ENCODE peak calls at places on chromosomes 4 and X, in six cellular contexts. J is mammary epithelial cell; F is ascending aorta; A is mesenchymal stem cell; Y is breast epithelium; N is effector memory CD4-positive, alpha-beta T cell. O is an unnamed sample.
A peak's percentile ranks its signal among the peaks of the same experiment; 100 is the strongest.

GRCh38 chr4:4637710-4638109 is 95.9 kb upstream of the STX18 start:
- DNase-seq in J (no peak), F (no peak), A (no peak), Y (no peak), N (no peak), O (no peak)

GRCh38 chr4:2832981-2833670 is 10.5 kb upstream of the ADD1 start:
- DNase-seq in J (no peak), F (no peak), A (no peak), Y (no peak), N (no peak), O (no peak)

GRCh38 chr4:124321370-124321769 is 391.2 kb downstream of the ANKRD50 start:
- DNase-seq in J (no peak), F (no peak), A (peak; percentile 26), Y (no peak), N (no peak), O (peak; percentile 54)

GRCh38 chrX:24245201-24245600 is 68.7 kb downstream of the SUPT20HL2 start:
- DNase-seq in J (peak; percentile 46), F (no peak), A (peak; percentile 69), Y (no peak), N (no peak), O (peak; percentile 78)

GRCh38 chrX:134688181-134688580 is 29.9 kb upstream of the PLAC1 start:
- DNase-seq in J (peak; percentile 57), F (no peak), A (no peak), Y (no peak), N (no peak), O (no peak)

GRCh38 chr4:128811571-128812359 is 2.3 kb downstream of the JADE1 start:
- DNase-seq in J (peak; percentile 88), F (peak; percentile 51), A (peak; percentile 93), Y (peak; percentile 76), N (peak; percentile 71), O (peak; percentile 93)

GRCh38 chr4:121726642-121727268 is 30.0 kb upstream of the ANXA5 start:
- DNase-seq in J (peak; percentile 62), F (no peak), A (peak; percentile 79), Y (no peak), N (no peak), O (peak; percentile 57)

GRCh38 chr4:108560624-108561023 is 59.8 kb upstream of the RPL34 start:
- DNase-seq in J (no peak), F (no peak), A (peak; percentile 22), Y (no peak), N (no peak), O (no peak)

GRCh38 chr4:2712261-2712842 is 43.8 kb downstream of the TNIP2 start:
- DNase-seq in J (no peak), F (no peak), A (peak; percentile 20), Y (peak; percentile 10), N (no peak), O (peak; percentile 20)

GRCh38 chr4:185020293-185020808 is 2.1 kb downstream of the HELT start:
- DNase-seq in J (peak; percentile 30), F (no peak), A (no peak), Y (no peak), N (no peak), O (peak; percentile 35)

GRCh38 chr4:82230310-82230709 is 143.5 kb downstream of the HNRNPD start:
- DNase-seq in J (peak; percentile 96), F (no peak), A (no peak), Y (no peak), N (no peak), O (no peak)

GRCh38 chr4:110950721-110951120 is 327.8 kb upstream of the PITX2 start:
- DNase-seq in J (no peak), F (no peak), A (no peak), Y (no peak), N (no peak), O (no peak)

GRCh38 chrX:153372949-153373348 is 28.2 kb downstream of the PNMA6E start:
- DNase-seq in J (no peak), F (no peak), A (no peak), Y (no peak), N (no peak), O (no peak)

GRCh38 chr4:103118171-103118570 is 18.5 kb upstream of the BDH2 start:
- DNase-seq in J (no peak), F (no peak), A (no peak), Y (no peak), N (no peak), O (no peak)

GRCh38 chrX:2243913-2244460 is 256.8 kb downstream of the DHRSX start:
- DNase-seq in J (no peak), F (no peak), A (peak; percentile 13), Y (no peak), N (no peak), O (no peak)

GRCh38 chr4:183989471-183989870 is 84.4 kb downstream of the STOX2 start:
- DNase-seq in J (no peak), F (no peak), A (peak; percentile 84), Y (no peak), N (no peak), O (no peak)

GRCh38 chr4:117481742-117482141 is 396.4 kb upstream of the TRAM1L1 start:
- DNase-seq in J (peak; percentile 74), F (no peak), A (peak; percentile 33), Y (no peak), N (no peak), O (no peak)

GRCh38 chrX:31353095-31353494 is 281.3 kb upstream of the FTHL17 start:
- DNase-seq in J (peak; percentile 83), F (no peak), A (peak; percentile 64), Y (no peak), N (no peak), O (peak; percentile 64)

GRCh38 chr4:95998311-95998710 is 158.4 kb downstream of the PDHA2 start:
- DNase-seq in J (peak; percentile 47), F (no peak), A (peak; percentile 33), Y (no peak), N (no peak), O (peak; percentile 41)

GRCh38 chr4:5142726-5143125 is 91.4 kb downstream of the STK32B start:
- DNase-seq in J (peak; percentile 12), F (no peak), A (peak; percentile 47), Y (no peak), N (no peak), O (peak; percentile 48)

GRCh38 chrX:102765794-102766193 is 45.3 kb downstream of the GPRASP3 start:
- DNase-seq in J (peak; percentile 35), F (no peak), A (peak; percentile 10), Y (no peak), N (no peak), O (peak; percentile 77)

GRCh38 chrX:33339219-33339618 is 127.9 kb upstream of the DMD start:
- DNase-seq in J (peak; percentile 43), F (no peak), A (no peak), Y (no peak), N (no peak), O (peak; percentile 10)

GRCh38 chrX:17405225-17405969 is 30.4 kb downstream of the NHS start:
- DNase-seq in J (peak; percentile 96), F (no peak), A (no peak), Y (no peak), N (no peak), O (no peak)

GRCh38 chrX:101219840-101220191 is 230 bp downstream of the DRP2 start:
- DNase-seq in J (no peak), F (no peak), A (peak; percentile 71), Y (no peak), N (no peak), O (peak; percentile 66)

GRCh38 chr4:180757927-180758326 is 1485.3 kb upstream of the TENM3 start:
- DNase-seq in J (no peak), F (no peak), A (no peak), Y (no peak), N (no peak), O (no peak)

GRCh38 chr4:80709082-80709869 is 321.2 kb upstream of the BMP3 start:
- DNase-seq in J (no peak), F (no peak), A (no peak), Y (no peak), N (no peak), O (no peak)

GRCh38 chr4:1488357-1488756 is 82.1 kb upstream of the NKX1-1 start:
- DNase-seq in J (no peak), F (no peak), A (no peak), Y (no peak), N (no peak), O (no peak)

DNA sequence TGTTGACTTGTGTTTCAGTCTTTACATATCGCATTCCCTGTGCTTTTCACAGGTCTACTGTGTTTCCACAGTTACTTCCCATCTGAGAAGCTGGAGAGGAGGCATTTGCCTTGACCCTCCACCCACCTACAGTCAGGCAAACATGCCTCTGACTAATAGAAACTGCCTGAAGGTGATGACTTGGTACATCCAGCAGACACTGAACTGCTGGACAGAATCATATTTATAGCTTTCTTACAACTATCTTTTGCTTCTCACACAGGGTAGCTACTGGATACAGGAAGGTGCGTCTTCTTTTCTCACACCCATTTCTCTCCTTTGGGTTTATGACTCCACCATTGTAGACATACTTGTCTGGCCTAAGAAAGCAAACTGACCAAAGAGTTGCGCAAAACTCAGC is 58.0 kb downstream of the VGLL1 start:
- DNase-seq in J (peak; percentile 76), F (no peak), A (no peak), Y (no peak), N (no peak), O (no peak)
- H3K4me1 ChIP-seq in J (peaks cover 5% of the 10 kb centered on the region), F (no peaks in the 10 kb centered on the region), A (no peaks in the 10 kb centered on the region), Y (no peaks in the 10 kb centered on the region), N (peaks cover 21% of the 10 kb centered on the region), O (peaks cover 3% of the 10 kb centered on the region)

GRCh38 chr4:39631700-39632079 is 7.0 kb downstream of the SMIM14 start:
- DNase-seq in J (no peak), F (no peak), A (no peak), Y (no peak), N (no peak), O (no peak)

GRCh38 chr4:39626261-39626660 is 12.4 kb downstream of the SMIM14 start:
- DNase-seq in J (no peak), F (no peak), A (no peak), Y (no peak), N (no peak), O (no peak)

GRCh38 chr4:39627413-39627812 is 11.3 kb downstream of the SMIM14 start:
- DNase-seq in J (no peak), F (no peak), A (no peak), Y (no peak), N (no peak), O (no peak)

GRCh38 chr4:39621582-39621981 is 17.1 kb downstream of the SMIM14 start:
- DNase-seq in J (peak; percentile 11), F (no peak), A (peak; percentile 95), Y (no peak), N (no peak), O (peak; percentile 40)

GRCh38 chr4:39626913-39627312 is 11.8 kb downstream of the SMIM14 start:
- DNase-seq in J (no peak), F (no peak), A (no peak), Y (no peak), N (no peak), O (no peak)
- H3K4me1 ChIP-seq in J (no peaks in the 10 kb centered on the region), F (peaks cover 10% of the 10 kb centered on the region), A (peaks cover 2% of the 10 kb centered on the region), Y (no peaks in the 10 kb centered on the region), N (no peaks in the 10 kb centered on the region), O (no peaks in the 10 kb centered on the region)

GRCh38 chr4:40212674-40213504 is 16.1 kb downstream of the RHOH start:
- DNase-seq in J (no peak), F (no peak), A (peak; percentile 70), Y (no peak), N (no peak), O (no peak)
- H3K4me1 ChIP-seq in J (peaks cover 11% of the 10 kb centered on the region), F (no peaks in the 10 kb centered on the region), A (no peaks in the 10 kb centered on the region), Y (no peaks in the 10 kb centered on the region), N (peaks cover 78% of the 10 kb centered on the region), O (no peaks in the 10 kb centered on the region)

GRCh38 chr4:68147079-68147478 is 17.4 kb upstream of the TMPRSS11F start:
- DNase-seq in J (no peak), F (no peak), A (no peak), Y (no peak), N (no peak), O (no peak)
- H3K4me1 ChIP-seq in J (peaks cover 6% of the 10 kb centered on the region), F (no peaks in the 10 kb centered on the region), A (no peaks in the 10 kb centered on the region), Y (no peaks in the 10 kb centered on the region), N (no peaks in the 10 kb centered on the region), O (no peaks in the 10 kb centered on the region)

GRCh38 chrX:68723491-68724155 is 76.2 kb downstream of the STARD8 start:
- DNase-seq in J (no peak), F (no peak), A (no peak), Y (no peak), N (no peak), O (no peak)
- H3K4me1 ChIP-seq in J (no peaks in the 10 kb centered on the region), F (no peaks in the 10 kb centered on the region), A (no peaks in the 10 kb centered on the region), Y (no peaks in the 10 kb centered on the region), N (no peaks in the 10 kb centered on the region), O (no peaks in the 10 kb centered on the region)